ENCODE peak calls at places on chromosomes 7 and 10, in eight cellular contexts. F, D, P, K, C, S, R and G are unnamed samples.

GRCh38 chr10:3655528-3655927 is 129.5 kb downstream of the KLF6 start:
- DNase-seq in K (no peak), D (no peak), P (no peak), F (no peak), C (no peak), S (no peak), R (no peak), G (no peak)

GRCh38 chr7:100119075-100119700 is at the start of the genes CNPY4 and TAF6:
- DNase-seq in P (peak; percentile 96), C (peak; percentile 92), R (peak; percentile 89), S (peak; percentile 92), F (peak; percentile 97), D (peak; percentile 93), K (peak; percentile 95), G (peak; percentile 99)

GRCh38 chr10:110793887-110794286 is 77.8 kb upstream of the PDCD4 start:
- DNase-seq in C (no peak), P (no peak), R (no peak), F (no peak), K (no peak), D (no peak), S (no peak), G (no peak)

GRCh38 chr7:73681031-73681430 is 2.2 kb downstream of the DNAJC30 start:
- DNase-seq in F (no peak), S (peak; percentile 45), R (no peak), P (no peak), K (no peak), C (peak; percentile 56), D (no peak), G (no peak)

GRCh38 chr10:61346946-61347345 is 106.2 kb downstream of the TMEM26 start:
- DNase-seq in R (no peak), C (no peak), F (no peak), S (no peak), P (no peak), K (peak; percentile 34), D (no peak), G (no peak)

GRCh38 chr10:10785627-10786333 is 231.9 kb upstream of the CELF2 start:
- DNase-seq in P (no peak), C (peak; percentile 27), K (no peak), F (no peak), S (peak; percentile 25), D (no peak), R (peak; percentile 57), G (no peak)

GRCh38 chr10:82150123-82150900 is 275.3 kb downstream of the NRG3 start:
- DNase-seq in F (peak; percentile 62), D (no peak), P (peak; percentile 22), C (no peak), S (no peak), K (peak; percentile 67), R (no peak), G (peak; percentile 10)

GRCh38 chr10:80474920-80475319 is 20.8 kb downstream of the TSPAN14 start:
- DNase-seq in S (no peak), R (no peak), F (no peak), K (no peak), D (no peak), P (no peak), C (no peak), G (no peak)

GRCh38 chr7:87926581-87927461 is 7.2 kb upstream of the ADAM22 start:
- DNase-seq in K (peak; percentile 80), F (peak; percentile 71), C (peak; percentile 21), R (peak; percentile 30), P (no peak), D (no peak), S (no peak), G (no peak)

GRCh38 chr7:55468495-55468894 is 103.4 kb downstream of the LANCL2 start:
- DNase-seq in S (no peak), P (no peak), F (no peak), D (no peak), C (no peak), R (no peak), K (no peak), G (no peak)

GRCh38 chr7:73831656-73832579 is 1.1 kb downstream of the CLDN4 start:
- DNase-seq in C (peak; percentile 74), R (peak; percentile 75), P (no peak), D (no peak), K (peak; percentile 69), F (peak; percentile 80), S (no peak), G (no peak)

GRCh38 chr10:33901166-33901565 is 566.7 kb upstream of the NRP1 start:
- DNase-seq in D (no peak), P (no peak), S (peak; percentile 39), K (no peak), C (peak; percentile 65), R (no peak), F (no peak), G (no peak)